ENCODE peak calls at places on chromosome 14, in four cellular contexts. A is naive thymus-derived CD8-positive, alpha-beta T cell; J is CD8-positive, alpha-beta memory T cell; G is bronchial epithelial cell. N is an unnamed sample.

GRCh38 chr14:85319998-85320397 is 209.9 kb upstream of the FLRT2 start:
- DNase-seq in G (peak), A (no peak), J (no peak), N (no peak)

GRCh38 chr14:57879516-57879915 is 13.6 kb upstream of the SLC35F4 start:
- DNase-seq in G (no peak), A (no peak), J (no peak), N (no peak)

GRCh38 chr14:45070215-45070614 is 13.7 kb upstream of the PRPF39 start:
- DNase-seq in J (no peak), G (peak), A (no peak), N (no peak)

GRCh38 chr14:99628832-99629618 is 15.9 kb upstream of the HHIPL1 start:
- DNase-seq in A (peak), G (peak), J (peak), N (peak)

GRCh38 chr14:68771631-68772030 is 21.2 kb downstream of the ZFP36L1 start:
- DNase-seq in G (no peak), A (no peak), J (no peak), N (no peak)

GRCh38 chr14:75675265-75675960 is 14.4 kb downstream of the TTLL5 start:
- DNase-seq in J (no peak), G (peak), A (no peak), N (no peak)

GRCh38 chr14:53847881-53848280 is 108.7 kb downstream of the BMP4 start:
- DNase-seq in A (no peak), J (no peak), G (no peak), N (no peak)

GRCh38 chr14:68688872-68689371 is 103.9 kb downstream of the ZFP36L1 start:
- DNase-seq in G (no peak), A (no peak), J (no peak), N (no peak)

GRCh38 chr14:103059556-103059955 is 2.2 kb upstream of the CDC42BPB start:
- DNase-seq in A (no peak), G (no peak), J (no peak), N (no peak)

GRCh38 chr14:105890474-105891220 is 364.3 kb downstream of the TMEM121 start:
- DNase-seq in J (no peak), G (no peak), A (no peak), N (no peak)

GRCh38 chr14:51139221-51139681 is 44.3 kb upstream of the TRIM9 start:
- DNase-seq in G (peak), J (no peak), A (no peak), N (no peak)

GRCh38 chr14:22737052-22737451 is 29.4 kb upstream of the OXA1L start:
- DNase-seq in A (no peak), J (no peak), G (no peak), N (no peak)

GRCh38 chr14:94066089-94066676 is 14.8 kb downstream of the DDX24 start:
- DNase-seq in G (peak), J (no peak), A (no peak), N (no peak)

GRCh38 chr14:31270196-31270772 is 62.7 kb upstream of the HECTD1 start:
- DNase-seq in A (no peak), J (no peak), G (peak), N (no peak)

GRCh38 chr14:32087173-32087861 is 10.2 kb downstream of the ARHGAP5 start:
- DNase-seq in G (peak), J (no peak), A (no peak), N (no peak)

GRCh38 chr14:26593377-26593776 is 4.5 kb downstream of the NOVA1 start:
- DNase-seq in J (no peak), A (no peak), G (no peak), N (no peak)

GRCh38 chr14:44030963-44031362 is 476.1 kb downstream of the FSCB start:
- DNase-seq in A (no peak), G (no peak), J (no peak), N (no peak)

GRCh38 chr14:100144996-100145646 is 14.3 kb downstream of the DEGS2 start:
- DNase-seq in G (no peak), A (no peak), J (no peak), N (no peak)

GRCh38 chr14:36655963-36656768 is 5.5 kb upstream of the PAX9 start:
- DNase-seq in G (peak), A (no peak), J (no peak), N (no peak)

GRCh38 chr14:91377700-91378652 is 39.6 kb downstream of the CCDC88C start:
- DNase-seq in G (no peak), J (no peak), A (no peak), N (no peak)

GRCh38 chr14:97377550-97377949 is 580.4 kb downstream of the VRK1 start:
- DNase-seq in J (no peak), G (no peak), A (no peak), N (no peak)

GRCh38 chr14:69260979-69261605 is 1.1 kb downstream of the GALNT16 start:
- DNase-seq in G (no peak), A (peak), J (no peak), N (no peak)

GRCh38 chr14:49977126-49977841 is 84.4 kb downstream of the ARF6 start:
- DNase-seq in G (no peak), A (peak), J (no peak), N (no peak)

GRCh38 chr14:83744901-83745300 is 1785.0 kb upstream of the FLRT2 start:
- DNase-seq in J (no peak), A (no peak), G (no peak), N (no peak)

GRCh38 chr14:24861083-24861630 is 188.8 kb downstream of the STXBP6 start:
- DNase-seq in J (no peak), G (peak), A (no peak), N (no peak)

GRCh38 chr14:74920281-74920680 is 2.8 kb downstream of the RPS6KL1 start:
- DNase-seq in A (no peak), G (no peak), J (no peak), N (no peak)

GRCh38 chr14:39247256-39247655 is 13.5 kb downstream of the MIA2 start:
- DNase-seq in G (peak), A (no peak), J (no peak), N (no peak)

GRCh38 chr14:70821916-70822705 is 12.8 kb upstream of the MAP3K9 start:
- DNase-seq in A (peak), G (no peak), J (peak), N (peak)

GRCh38 chr14:90513151-90514014 is 116.6 kb downstream of the CALM1 start:
- DNase-seq in J (no peak), A (no peak), G (peak), N (no peak)

GRCh38 chr14:103195828-103196615 is 72.8 kb downstream of the TNFAIP2 start:
- DNase-seq in A (no peak), J (no peak), G (no peak), N (no peak)

GRCh38 chr14:68292467-68293334 is 473.1 kb downstream of the RAD51B start:
- DNase-seq in J (no peak), A (no peak), G (no peak), N (no peak)

GRCh38 chr14:42459171-42459685 is 852.6 kb downstream of the LRFN5 start:
- DNase-seq in G (no peak), J (no peak), A (no peak), N (no peak)

GRCh38 chr14:60327447-60328331 is 78.7 kb downstream of the PPM1A start:
- DNase-seq in G (no peak), J (peak), A (peak), N (peak)

GRCh38 chr14:61530896-61531295 is 164.4 kb upstream of the HIF1A start:
- DNase-seq in G (no peak), A (no peak), J (no peak), N (no peak)

GRCh38 chr14:20719777-20720176 is 25.9 kb upstream of the EDDM3A start:
- DNase-seq in A (no peak), G (peak), J (no peak), N (no peak)

GRCh38 chr14:106129274-106129673 is 602.9 kb downstream of the TMEM121 start:
- DNase-seq in J (no peak), G (no peak), A (no peak), N (no peak)

GRCh38 chr14:23559010-23559920 is 3.2 kb downstream of the THTPA start:
- DNase-seq in A (peak), J (peak), G (peak), N (peak)